ENCODE peak calls at places on chromosomes 1 and 21, in eight cellular contexts. V is Caco-2; R is omental fat pad; X is activated CD4-positive, alpha-beta memory T cell treated with anti-CD3 and anti-CD28 coated beads for 36 hours; Z is NCI-H1092; N is EL; K is NCI-H1930; L is activated CD4-positive, alpha-beta T cell treated with anti-CD3 and anti-CD28 coated beads, Interleukin-2, amount 50 U/mL, for 1 hour. S is an unnamed sample.

GRCh38 chr21:46423546-46424061 is 35.1 kb upstream of the DIP2A start:
- DNase-seq in K (no peak), R (no peak), X (no peak), N (no peak), V (no peak), L (no peak), Z (no peak), S (no peak)

GRCh38 chr1:154420172-154420571 is 15.0 kb downstream of the IL6R start:
- DNase-seq in Z (no peak), X (peak), K (no peak), R (peak), V (no peak), N (peak), L (peak), S (no peak)

GRCh38 chr1:192879416-192879815 is 70.6 kb downstream of the RGS2 start:
- DNase-seq in R (no peak), X (no peak), N (no peak), K (no peak), L (no peak), Z (no peak), V (peak), S (no peak)

GRCh38 chr21:43346551-43346950 is 80.4 kb downstream of the SIK1 start:
- DNase-seq in R (no peak), Z (no peak), N (no peak), V (no peak), X (no peak), L (no peak), K (no peak), S (no peak)

GRCh38 chr1:90371106-90371813 is 345.8 kb downstream of the BARHL2 start:
- DNase-seq in Z (no peak), N (peak), R (no peak), X (no peak), V (no peak), K (no peak), L (no peak), S (no peak)

GRCh38 chr1:36208978-36209708 is 15.1 kb upstream of the THRAP3 start:
- DNase-seq in N (no peak), X (no peak), V (peak), K (no peak), R (no peak), Z (no peak), L (no peak), S (no peak)

GRCh38 chr1:162420120-162420519 is 8.2 kb upstream of the SH2D1B start:
- DNase-seq in X (no peak), R (no peak), L (no peak), V (no peak), Z (no peak), K (no peak), N (no peak), S (no peak)

GRCh38 chr1:88394958-88395357 is 289.1 kb upstream of the PKN2 start:
- DNase-seq in K (no peak), R (no peak), N (no peak), V (no peak), Z (no peak), X (no peak), L (no peak), S (no peak)

GRCh38 chr1:248901578-248901977 is 4.5 kb upstream of the PGBD2 start:
- DNase-seq in K (no peak), V (no peak), L (no peak), X (no peak), Z (no peak), R (no peak), N (no peak), S (no peak)

GRCh38 chr1:119794856-119795255 is 16.4 kb downstream of the REG4 start:
- DNase-seq in V (no peak), R (no peak), K (no peak), L (no peak), N (no peak), X (no peak), Z (no peak), S (no peak)

GRCh38 chr1:176243746-176244145 is 36.7 kb upstream of the COP1 start:
- DNase-seq in L (no peak), Z (no peak), V (no peak), N (peak), K (no peak), X (no peak), R (no peak), S (no peak)

GRCh38 chr1:81305997-81306452 is 494.7 kb upstream of the ADGRL2 start:
- DNase-seq in L (no peak), X (no peak), K (peak), V (peak), R (no peak), N (peak), Z (peak), S (no peak)

GRCh38 chr21:22791986-22792560 is 1793.9 kb downstream of the NCAM2 start:
- DNase-seq in K (peak), Z (peak), V (peak), L (no peak), N (peak), X (no peak), R (no peak), S (no peak)